ENCODE peak calls at places on chromosomes 3 and 15, in six cellular contexts. X is stomach; E is esophagus squamous epithelium; O is MM.1S; P is heart left ventricle; L is CD8-positive, alpha-beta memory T cell. G is an unnamed sample.
A peak's percentile ranks its signal among the peaks of the same experiment; 100 is the strongest.

GRCh38 chr15:70245932-70246622 is 148.4 kb upstream of the TLE3 start:
- DNase-seq in X (peak; percentile 42), E (no peak), O (no peak), P (no peak), L (no peak), G (peak; percentile 76)

GRCh38 chr15:72358532-72359180 is 17.2 kb downstream of the HEXA start:
- DNase-seq in X (peak; percentile 37), E (peak; percentile 27), O (no peak), P (peak; percentile 66), L (no peak), G (peak; percentile 80)

GRCh38 chr3:181623924-181624694 is 87.6 kb upstream of the SOX2 start:
- DNase-seq in X (no peak), E (no peak), O (no peak), P (no peak), L (no peak), G (no peak)

GRCh38 chr15:67290319-67290718 is 35.7 kb downstream of the IQCH start:
- DNase-seq in X (no peak), E (no peak), O (no peak), P (no peak), L (no peak), G (no peak)

GRCh38 chr15:31265871-31266711 is 60.5 kb upstream of the KLF13 start:
- DNase-seq in X (peak; percentile 59), E (no peak), O (peak; percentile 97), P (peak; percentile 82), L (peak; percentile 80), G (peak; percentile 64)

GRCh38 chr15:68265674-68266073 is 11.9 kb upstream of the FEM1B start:
- DNase-seq in X (no peak), E (no peak), O (no peak), P (no peak), L (no peak), G (no peak)

GRCh38 chr3:2099028-2099671 is 484 bp downstream of the CNTN4 start:
- DNase-seq in X (no peak), E (no peak), O (no peak), P (no peak), L (no peak), G (peak; percentile 70)

GRCh38 chr3:124117486-124117885 is 125.6 kb upstream of the ROPN1 start:
- DNase-seq in X (no peak), E (no peak), O (no peak), P (no peak), L (no peak), G (no peak)

GRCh38 chr3:122714269-122714668 is 33.6 kb downstream of the PARP14 start:
- DNase-seq in X (no peak), E (no peak), O (no peak), P (no peak), L (no peak), G (no peak)

GRCh38 chr15:84889991-84890669 is 5.7 kb downstream of the SLC28A1 start:
- DNase-seq in X (no peak), E (no peak), O (no peak), P (no peak), L (no peak), G (peak; percentile 39)

GRCh38 chr3:53730565-53730964 is 115.7 kb downstream of the CHDH start:
- DNase-seq in X (no peak), E (no peak), O (no peak), P (peak; percentile 71), L (no peak), G (no peak)

GRCh38 chr15:101579766-101580165 is 72.4 kb downstream of the TM2D3 start:
- DNase-seq in X (no peak), E (no peak), O (no peak), P (no peak), L (no peak), G (no peak)

GRCh38 chr3:101809178-101810022 is 30.4 kb downstream of the NXPE3 start:
- DNase-seq in X (no peak), E (no peak), O (no peak), P (no peak), L (peak; percentile 39), G (no peak)

GRCh38 chr15:65841121-65841930 is 28.0 kb upstream of the RAB11A start:
- DNase-seq in X (no peak), E (no peak), O (no peak), P (no peak), L (no peak), G (peak; percentile 78)

GRCh38 chr3:151787626-151788025 is 26.3 kb upstream of the AADAC start:
- DNase-seq in X (no peak), E (no peak), O (no peak), P (no peak), L (no peak), G (no peak)

GRCh38 chr3:151476344-151477018 is 15.6 kb upstream of the IGSF10 start:
- DNase-seq in X (no peak), E (no peak), O (no peak), P (no peak), L (no peak), G (no peak)

GRCh38 chr15:75508741-75509532 is 57.4 kb upstream of the SIN3A start:
- DNase-seq in X (no peak), E (no peak), O (peak; percentile 28), P (no peak), L (peak; percentile 22), G (no peak)

GRCh38 chr3:146561879-146562278 is 17.5 kb upstream of the PLSCR1 start:
- DNase-seq in X (no peak), E (no peak), O (no peak), P (no peak), L (no peak), G (no peak)

GRCh38 chr15:73515520-73515919 is 72.6 kb downstream of the REC114 start:
- DNase-seq in X (no peak), E (no peak), O (no peak), P (no peak), L (no peak), G (no peak)

GRCh38 chr3:53169045-53169831 is 8.2 kb downstream of the PRKCD start:
- DNase-seq in X (no peak), E (no peak), O (no peak), P (no peak), L (no peak), G (peak; percentile 76)

GRCh38 chr3:153503873-153504272 is 341.8 kb downstream of the RAP2B start:
- DNase-seq in X (no peak), E (no peak), O (no peak), P (no peak), L (no peak), G (no peak)

GRCh38 chr15:51652084-51652668 is 29.1 kb upstream of the SCG3 start:
- DNase-seq in X (no peak), E (no peak), O (no peak), P (no peak), L (no peak), G (no peak)

GRCh38 chr15:32152574-32152973 is 122.3 kb downstream of the CHRNA7 start:
- DNase-seq in X (no peak), E (no peak), O (no peak), P (no peak), L (no peak), G (no peak)

GRCh38 chr15:66404532-66404931 is 17.8 kb downstream of the MAP2K1 start:
- DNase-seq in X (no peak), E (no peak), O (no peak), P (no peak), L (no peak), G (no peak)

GRCh38 chr3:5545719-5546118 is 358.2 kb downstream of the EDEM1 start:
- DNase-seq in X (no peak), E (no peak), O (no peak), P (no peak), L (no peak), G (no peak)

GRCh38 chr3:25584011-25584789 is 80.5 kb downstream of the TOP2B start:
- DNase-seq in X (no peak), E (no peak), O (no peak), P (no peak), L (no peak), G (no peak)

GRCh38 chr3:62587169-62587568 is 213.8 kb upstream of the FEZF2 start:
- DNase-seq in X (no peak), E (no peak), O (no peak), P (no peak), L (no peak), G (no peak)

GRCh38 chr15:73464602-73465001 is 21.6 kb downstream of the REC114 start:
- DNase-seq in X (no peak), E (no peak), O (no peak), P (no peak), L (no peak), G (no peak)

GRCh38 chr15:85974348-85974705 is 105.3 kb upstream of the AGBL1 start:
- DNase-seq in X (no peak), E (no peak), O (no peak), P (no peak), L (no peak), G (no peak)

GRCh38 chr15:95371664-95372063 is 958.8 kb upstream of the NR2F2 start:
- DNase-seq in X (no peak), E (no peak), O (peak; percentile 24), P (no peak), L (no peak), G (no peak)

DNA sequence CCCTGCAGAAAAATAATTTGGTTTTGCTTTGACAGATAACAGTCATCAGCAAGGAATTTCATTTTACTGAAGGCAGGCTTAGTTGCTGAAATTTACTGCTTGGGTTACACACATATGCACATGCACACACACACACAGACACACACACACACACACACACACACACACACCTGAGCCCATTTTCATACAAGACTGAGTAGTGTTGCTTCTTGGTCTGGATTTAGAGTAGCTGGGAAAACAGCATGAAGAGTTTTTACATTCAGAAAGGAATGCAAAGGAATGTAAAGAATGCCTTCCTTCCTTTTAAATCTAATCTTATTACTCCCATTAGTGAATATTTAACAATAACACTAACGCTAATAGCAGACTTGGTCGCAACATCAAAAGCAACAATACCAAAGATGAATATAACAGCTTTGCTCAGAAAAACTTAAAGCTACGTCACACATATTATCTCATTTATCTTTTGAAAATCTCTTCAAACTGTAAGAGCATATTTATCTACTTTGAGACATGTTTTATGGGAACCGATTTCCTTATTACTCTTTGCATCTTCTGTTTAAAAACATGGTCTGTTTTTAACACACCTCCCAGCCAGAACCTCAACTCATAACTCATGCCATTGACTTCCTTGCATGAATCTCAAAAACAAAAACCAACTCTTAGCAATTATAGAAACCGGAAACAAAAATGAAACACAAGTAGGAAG is 32.5 kb downstream of the RFTN1 start:
- DNase-seq in X (no peak), E (no peak), O (peak; percentile 15), P (no peak), L (peak; percentile 18), G (no peak)
- H3K27me3 ChIP-seq in X (no peaks in the 10 kb centered on the region), E (no peaks in the 10 kb centered on the region), O (no peaks in the 10 kb centered on the region), P (no peaks in the 10 kb centered on the region), L (no peaks in the 10 kb centered on the region), G (no peaks in the 10 kb centered on the region)

GRCh38 chr3:42130007-42130328 is 38.8 kb downstream of the TRAK1 start:
- DNase-seq in X (no peak), E (no peak), O (no peak), P (no peak), L (no peak), G (no peak)
- H3K27ac ChIP-seq in X (peak overlapping the region; percentile 79), E (peak overlapping the region; percentile 26), O (no peak overlapping the region), P (no peak overlapping the region), L (no peak overlapping the region), G (no peak overlapping the region)

GRCh38 chr3:23859012-23859743 is 53.4 kb downstream of the UBE2E1 start:
- DNase-seq in X (no peak), E (no peak), O (no peak), P (no peak), L (no peak), G (no peak)
- H3K4me1 ChIP-seq in X (peaks cover 30% of the 10 kb centered on the region), E (peaks cover 20% of the 10 kb centered on the region), O (peaks cover 17% of the 10 kb centered on the region), P (peaks cover 15% of the 10 kb centered on the region), L (peaks cover 12% of the 10 kb centered on the region), G (peaks cover 48% of the 10 kb centered on the region)

GRCh38 chr3:126926684-126927404 is 56.1 kb upstream of the PLXNA1 start:
- DNase-seq in X (no peak), E (no peak), O (no peak), P (peak; percentile 75), L (no peak), G (no peak)
- H3K27me3 ChIP-seq in X (no peaks in the 10 kb centered on the region), E (no peaks in the 10 kb centered on the region), O (no peaks in the 10 kb centered on the region), P (peaks cover 4% of the 10 kb centered on the region), L (no peaks in the 10 kb centered on the region), G (no peaks in the 10 kb centered on the region)

G was measured in upper lobe of right lung.